ENCODE peak calls at places on chromosome 10, in ten cellular contexts. One of them, this sample, is unnamed. For H3K4me1, the result is how much of the 10 kb centered on the place peaks cover.

GRCh38 chr10:67612577-67613537 is 83.1 kb downstream of the CTNNA3 start:
- DNase-seq in neuronal stem cell: no peak
- DNase-seq in MM.1S: peak
- DNase-seq in naive thymus-derived CD4-positive, alpha-beta T cell: peak
- DNase-seq in Panc1: no peak
- DNase-seq in A673: no peak
- DNase-seq in prostate gland: no peak
- DNase-seq in lower lobe of right lung: no peak
- DNase-seq in astrocyte: peak
- DNase-seq in GM12878: peak
- DNase-seq in this sample: no peak

GRCh38 chr10:95573953-95574604 is 12.9 kb upstream of the SORBS1 start:
- DNase-seq in MM.1S: no peak
- DNase-seq in Panc1: no peak
- DNase-seq in lower lobe of right lung: no peak
- DNase-seq in A673: no peak
- DNase-seq in naive thymus-derived CD4-positive, alpha-beta T cell: no peak
- DNase-seq in astrocyte: no peak
- DNase-seq in prostate gland: no peak
- DNase-seq in neuronal stem cell: no peak
- DNase-seq in GM12878: no peak
- DNase-seq in this sample: peak

GRCh38 chr10:121774813-121775212 is 153.0 kb downstream of the ATE1 start:
- DNase-seq in MM.1S: no peak
- DNase-seq in astrocyte: no peak
- DNase-seq in neuronal stem cell: no peak
- DNase-seq in Panc1: no peak
- DNase-seq in GM12878: no peak
- DNase-seq in A673: no peak
- DNase-seq in lower lobe of right lung: no peak
- DNase-seq in naive thymus-derived CD4-positive, alpha-beta T cell: no peak
- DNase-seq in prostate gland: no peak
- DNase-seq in this sample: no peak

GRCh38 chr10:75950307-75950706 is 518.9 kb downstream of the LRMDA start:
- DNase-seq in neuronal stem cell: no peak
- DNase-seq in GM12878: no peak
- DNase-seq in MM.1S: no peak
- DNase-seq in astrocyte: no peak
- DNase-seq in naive thymus-derived CD4-positive, alpha-beta T cell: no peak
- DNase-seq in Panc1: no peak
- DNase-seq in lower lobe of right lung: no peak
- DNase-seq in A673: no peak
- DNase-seq in prostate gland: no peak
- DNase-seq in this sample: no peak

GRCh38 chr10:89963446-89964102 is 262.2 kb downstream of the KIF20B start:
- DNase-seq in neuronal stem cell: no peak
- DNase-seq in GM12878: no peak
- DNase-seq in naive thymus-derived CD4-positive, alpha-beta T cell: no peak
- DNase-seq in lower lobe of right lung: no peak
- DNase-seq in astrocyte: peak
- DNase-seq in prostate gland: no peak
- DNase-seq in A673: no peak
- DNase-seq in Panc1: no peak
- DNase-seq in MM.1S: no peak
- DNase-seq in this sample: no peak

GRCh38 chr10:118585234-118585633 is 10.2 kb downstream of the PRLHR start:
- DNase-seq in GM12878: no peak
- DNase-seq in prostate gland: no peak
- DNase-seq in astrocyte: peak
- DNase-seq in A673: no peak
- DNase-seq in neuronal stem cell: no peak
- DNase-seq in lower lobe of right lung: no peak
- DNase-seq in MM.1S: no peak
- DNase-seq in Panc1: no peak
- DNase-seq in naive thymus-derived CD4-positive, alpha-beta T cell: no peak
- DNase-seq in this sample: no peak

GRCh38 chr10:114631678-114632417 is 26.2 kb downstream of the ABLIM1 start:
- DNase-seq in Panc1: no peak
- DNase-seq in MM.1S: no peak
- DNase-seq in lower lobe of right lung: peak
- DNase-seq in A673: peak
- DNase-seq in prostate gland: no peak
- DNase-seq in naive thymus-derived CD4-positive, alpha-beta T cell: peak
- DNase-seq in astrocyte: no peak
- DNase-seq in neuronal stem cell: peak
- DNase-seq in GM12878: no peak
- DNase-seq in this sample: no peak

GRCh38 chr10:119221666-119222065 is 14.3 kb downstream of the GRK5 start:
- DNase-seq in A673: no peak
- DNase-seq in GM12878: no peak
- DNase-seq in naive thymus-derived CD4-positive, alpha-beta T cell: no peak
- DNase-seq in neuronal stem cell: no peak
- DNase-seq in Panc1: no peak
- DNase-seq in prostate gland: no peak
- DNase-seq in lower lobe of right lung: no peak
- DNase-seq in MM.1S: no peak
- DNase-seq in astrocyte: no peak
- DNase-seq in this sample: no peak

GRCh38 chr10:2049560-2049959 is 312.2 kb upstream of the ADARB2 start:
- DNase-seq in prostate gland: no peak
- DNase-seq in neuronal stem cell: no peak
- DNase-seq in MM.1S: no peak
- DNase-seq in GM12878: no peak
- DNase-seq in astrocyte: no peak
- DNase-seq in A673: no peak
- DNase-seq in lower lobe of right lung: no peak
- DNase-seq in Panc1: no peak
- DNase-seq in naive thymus-derived CD4-positive, alpha-beta T cell: no peak
- DNase-seq in this sample: no peak

GRCh38 chr10:62779487-62780248 is 24.9 kb upstream of the ADO start:
- DNase-seq in prostate gland: no peak
- DNase-seq in A673: peak
- DNase-seq in MM.1S: peak
- DNase-seq in neuronal stem cell: no peak
- DNase-seq in GM12878: peak
- DNase-seq in astrocyte: peak
- DNase-seq in Panc1: no peak
- DNase-seq in naive thymus-derived CD4-positive, alpha-beta T cell: peak
- DNase-seq in lower lobe of right lung: no peak
- DNase-seq in this sample: no peak

GRCh38 chr10:70690584-70690983 is 18.3 kb downstream of the ADAMTS14 start:
- DNase-seq in prostate gland: no peak
- DNase-seq in Panc1: no peak
- DNase-seq in GM12878: no peak
- DNase-seq in neuronal stem cell: no peak
- DNase-seq in lower lobe of right lung: no peak
- DNase-seq in A673: peak
- DNase-seq in MM.1S: no peak
- DNase-seq in astrocyte: no peak
- DNase-seq in naive thymus-derived CD4-positive, alpha-beta T cell: no peak
- DNase-seq in this sample: no peak

GRCh38 chr10:1467450-1467849 is 269.9 kb downstream of the ADARB2 start:
- DNase-seq in lower lobe of right lung: no peak
- DNase-seq in neuronal stem cell: no peak
- DNase-seq in prostate gland: no peak
- DNase-seq in naive thymus-derived CD4-positive, alpha-beta T cell: no peak
- DNase-seq in MM.1S: no peak
- DNase-seq in A673: no peak
- DNase-seq in GM12878: no peak
- DNase-seq in astrocyte: no peak
- DNase-seq in Panc1: no peak
- DNase-seq in this sample: no peak

GRCh38 chr10:108014902-108015177 is 850.3 kb upstream of the SORCS1 start:
- DNase-seq in naive thymus-derived CD4-positive, alpha-beta T cell: no peak
- DNase-seq in MM.1S: no peak
- DNase-seq in A673: no peak
- DNase-seq in GM12878: peak
- DNase-seq in lower lobe of right lung: no peak
- DNase-seq in prostate gland: no peak
- DNase-seq in Panc1: no peak
- DNase-seq in astrocyte: no peak
- DNase-seq in neuronal stem cell: no peak
- DNase-seq in this sample: no peak

GRCh38 chr10:35328404-35329037 is 7.8 kb upstream of the CCNY start:
- DNase-seq in prostate gland: no peak
- DNase-seq in MM.1S: no peak
- DNase-seq in neuronal stem cell: no peak
- DNase-seq in naive thymus-derived CD4-positive, alpha-beta T cell: no peak
- DNase-seq in GM12878: no peak
- DNase-seq in astrocyte: peak
- DNase-seq in lower lobe of right lung: no peak
- DNase-seq in Panc1: no peak
- DNase-seq in A673: no peak
- DNase-seq in this sample: no peak
- H3K4me1 ChIP-seq in prostate gland: under half
- H3K4me1 ChIP-seq in MM.1S: under half
- H3K4me1 ChIP-seq in neuronal stem cell: under half
- H3K4me1 ChIP-seq in naive thymus-derived CD4-positive, alpha-beta T cell: under half
- H3K4me1 ChIP-seq in GM12878: under half
- H3K4me1 ChIP-seq in astrocyte: under half
- H3K4me1 ChIP-seq in lower lobe of right lung: under half
- H3K4me1 ChIP-seq in Panc1: under half
- H3K4me1 ChIP-seq in A673: under half
- H3K4me1 ChIP-seq in this sample: under half

GRCh38 chr10:110225756-110226554 is 18.6 kb downstream of the MXI1 start:
- DNase-seq in Panc1: no peak
- DNase-seq in prostate gland: peak
- DNase-seq in GM12878: no peak
- DNase-seq in A673: peak
- DNase-seq in naive thymus-derived CD4-positive, alpha-beta T cell: peak
- DNase-seq in lower lobe of right lung: peak
- DNase-seq in MM.1S: peak
- DNase-seq in astrocyte: peak
- DNase-seq in neuronal stem cell: peak
- DNase-seq in this sample: peak

GRCh38 chr10:110224992-110225391 is 17.6 kb downstream of the MXI1 start:
- DNase-seq in naive thymus-derived CD4-positive, alpha-beta T cell: no peak
- DNase-seq in neuronal stem cell: no peak
- DNase-seq in prostate gland: no peak
- DNase-seq in Panc1: no peak
- DNase-seq in MM.1S: no peak
- DNase-seq in astrocyte: no peak
- DNase-seq in GM12878: no peak
- DNase-seq in lower lobe of right lung: peak
- DNase-seq in A673: no peak
- DNase-seq in this sample: no peak

GRCh38 chr10:110226926-110227641 is 19.7 kb downstream of the MXI1 start:
- DNase-seq in Panc1: no peak
- DNase-seq in MM.1S: no peak
- DNase-seq in neuronal stem cell: no peak
- DNase-seq in naive thymus-derived CD4-positive, alpha-beta T cell: peak
- DNase-seq in lower lobe of right lung: peak
- DNase-seq in A673: peak
- DNase-seq in astrocyte: no peak
- DNase-seq in GM12878: no peak
- DNase-seq in prostate gland: peak
- DNase-seq in this sample: peak

GRCh38 chr10:110226555-110226925 is 19.1 kb downstream of the MXI1 start:
- DNase-seq in lower lobe of right lung: peak
- DNase-seq in GM12878: no peak
- DNase-seq in Panc1: no peak
- DNase-seq in naive thymus-derived CD4-positive, alpha-beta T cell: peak
- DNase-seq in A673: peak
- DNase-seq in astrocyte: peak
- DNase-seq in neuronal stem cell: peak
- DNase-seq in prostate gland: peak
- DNase-seq in MM.1S: peak
- DNase-seq in this sample: peak

GRCh38 chr10:110225441-110225755 is 18.0 kb downstream of the MXI1 start:
- DNase-seq in astrocyte: no peak
- DNase-seq in A673: no peak
- DNase-seq in GM12878: no peak
- DNase-seq in naive thymus-derived CD4-positive, alpha-beta T cell: no peak
- DNase-seq in prostate gland: no peak
- DNase-seq in lower lobe of right lung: no peak
- DNase-seq in Panc1: no peak
- DNase-seq in neuronal stem cell: no peak
- DNase-seq in MM.1S: peak
- DNase-seq in this sample: no peak
- H3K4me3 ChIP-seq in astrocyte: peak
- H3K4me3 ChIP-seq in A673: peak
- H3K4me3 ChIP-seq in GM12878: peak
- H3K4me3 ChIP-seq in naive thymus-derived CD4-positive, alpha-beta T cell: peak
- H3K4me3 ChIP-seq in prostate gland: peak
- H3K4me3 ChIP-seq in lower lobe of right lung: peak
- H3K4me3 ChIP-seq in Panc1: peak
- H3K4me3 ChIP-seq in neuronal stem cell: peak
- H3K4me3 ChIP-seq in MM.1S: peak
- H3K4me3 ChIP-seq in this sample: peak

GRCh38 chr10:6221192-6221940 is 18.6 kb downstream of the PFKFB3 start:
- DNase-seq in GM12878: no peak
- DNase-seq in naive thymus-derived CD4-positive, alpha-beta T cell: no peak
- DNase-seq in astrocyte: no peak
- DNase-seq in A673: no peak
- DNase-seq in Panc1: no peak
- DNase-seq in prostate gland: no peak
- DNase-seq in MM.1S: no peak
- DNase-seq in lower lobe of right lung: no peak
- DNase-seq in neuronal stem cell: no peak
- DNase-seq in this sample: no peak
- H3K4me1 ChIP-seq in GM12878: under half
- H3K4me1 ChIP-seq in naive thymus-derived CD4-positive, alpha-beta T cell: under half
- H3K4me1 ChIP-seq in astrocyte: under half
- H3K4me1 ChIP-seq in A673: half or more
- H3K4me1 ChIP-seq in Panc1: under half
- H3K4me1 ChIP-seq in prostate gland: under half
- H3K4me1 ChIP-seq in MM.1S: under half
- H3K4me1 ChIP-seq in lower lobe of right lung: under half
- H3K4me1 ChIP-seq in neuronal stem cell: under half
- H3K4me1 ChIP-seq in this sample: under half

GRCh38 chr10:79086822-79087221 is 18.1 kb downstream of the ZMIZ1 start:
- DNase-seq in prostate gland: no peak
- DNase-seq in neuronal stem cell: no peak
- DNase-seq in GM12878: no peak
- DNase-seq in naive thymus-derived CD4-positive, alpha-beta T cell: no peak
- DNase-seq in A673: no peak
- DNase-seq in MM.1S: no peak
- DNase-seq in lower lobe of right lung: no peak
- DNase-seq in Panc1: no peak
- DNase-seq in astrocyte: no peak
- DNase-seq in this sample: no peak
- H3K4me3 ChIP-seq in prostate gland: no peak
- H3K4me3 ChIP-seq in neuronal stem cell: no peak
- H3K4me3 ChIP-seq in GM12878: no peak
- H3K4me3 ChIP-seq in naive thymus-derived CD4-positive, alpha-beta T cell: no peak
- H3K4me3 ChIP-seq in A673: no peak
- H3K4me3 ChIP-seq in MM.1S: no peak
- H3K4me3 ChIP-seq in lower lobe of right lung: no peak
- H3K4me3 ChIP-seq in Panc1: no peak
- H3K4me3 ChIP-seq in astrocyte: no peak
- H3K4me3 ChIP-seq in this sample: no peak

This sample was measured in Peyer's patch.